ENCODE peak calls at places on chromosomes 4 and X, in eight cellular contexts. M is lung, E is HFFc6, Q is AG09309, J is A549, Z is foreskin keratinocyte, B is right atrium auricular region, D is IMR-90. T is an unnamed sample.
A peak's percentile ranks its signal among the peaks of the same experiment; 100 is the strongest.

GRCh38 chrX:74450803-74451449 is 29.6 kb downstream of the SLC16A2 start:
- DNase-seq in B (no peak), Q (peak; percentile 84), J (peak; percentile 64), D (peak; percentile 94), M (no peak), E (peak; percentile 92), Z (peak; percentile 93), T (no peak)

GRCh38 chr4:170128219-170128804 is 38.6 kb upstream of the AADAT start:
- DNase-seq in E (no peak), J (no peak), B (no peak), Z (no peak), Q (no peak), M (no peak), D (no peak), T (no peak)

GRCh38 chr4:129261584-129261983 is 165.6 kb downstream of the C4orf33 start:
- DNase-seq in Z (no peak), Q (no peak), B (no peak), D (no peak), M (no peak), E (no peak), J (no peak), T (no peak)

GRCh38 chr4:139617702-139618490 is 47.7 kb upstream of the MGST2 start:
- DNase-seq in Z (no peak), J (peak; percentile 37), E (no peak), Q (no peak), B (no peak), M (no peak), D (no peak), T (no peak)

GRCh38 chrX:82677281-82677680 is 830.8 kb upstream of the POU3F4 start:
- DNase-seq in D (no peak), E (no peak), B (no peak), M (no peak), Z (no peak), Q (no peak), J (no peak), T (no peak)

GRCh38 chr4:152364383-152364782 is 171.5 kb downstream of the FBXW7 start:
- DNase-seq in J (no peak), D (no peak), Z (no peak), Q (no peak), B (no peak), M (no peak), E (no peak), T (no peak)

GRCh38 chr4:1136028-1136427 is 22.7 kb upstream of the RNF212 start:
- DNase-seq in Z (no peak), E (no peak), Q (no peak), B (no peak), D (no peak), M (no peak), J (no peak), T (no peak)

GRCh38 chr4:147578057-147578476 is 39.1 kb upstream of the TMEM184C start:
- DNase-seq in E (peak; percentile 93), J (peak; percentile 84), M (no peak), Z (peak; percentile 96), D (peak; percentile 99), Q (peak; percentile 88), B (no peak), T (peak; percentile 70)

GRCh38 chrX:114626323-114626722 is 42.4 kb downstream of the HTR2C start:
- DNase-seq in E (peak; percentile 1), Q (no peak), B (no peak), D (peak; percentile 3), M (no peak), Z (peak; percentile 13), J (peak; percentile 13), T (peak; percentile 10)
- TF ChIP-seq CTCF in E (peak; percentile 68), Q (peak; percentile 37), B (peak; percentile 49), D (peak; percentile 19), M (no peak), Z (peak; percentile 57), J (peak; percentile 31), T (peak; percentile 45)

DNA sequence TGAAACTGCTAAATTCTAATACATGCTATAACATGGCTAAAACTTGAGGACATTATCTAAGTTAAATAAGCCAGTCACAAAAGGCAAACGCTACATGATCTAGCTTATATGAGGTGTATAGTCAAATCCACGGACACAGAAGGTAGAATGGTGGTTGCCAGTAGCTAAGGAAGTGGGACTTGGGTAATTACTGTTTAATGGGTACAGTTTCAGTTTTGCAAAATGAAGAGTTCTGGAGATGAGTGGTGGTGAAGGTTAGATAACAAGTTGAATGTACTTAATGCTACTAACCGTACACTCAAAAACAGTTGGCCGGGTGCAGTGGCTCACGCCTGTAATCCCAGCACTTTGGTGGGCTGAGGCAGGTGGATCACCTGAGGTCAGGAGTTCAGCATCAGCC is 644.5 kb upstream of the DIPK2B start:
- DNase-seq in J (no peak), D (no peak), E (no peak), M (no peak), Z (no peak), B (no peak), Q (no peak), T (no peak)
- TF ChIP-seq CTCF in J (no peak), D (no peak), E (no peak), M (no peak), Z (no peak), B (no peak), Q (no peak), T (no peak)

DNA sequence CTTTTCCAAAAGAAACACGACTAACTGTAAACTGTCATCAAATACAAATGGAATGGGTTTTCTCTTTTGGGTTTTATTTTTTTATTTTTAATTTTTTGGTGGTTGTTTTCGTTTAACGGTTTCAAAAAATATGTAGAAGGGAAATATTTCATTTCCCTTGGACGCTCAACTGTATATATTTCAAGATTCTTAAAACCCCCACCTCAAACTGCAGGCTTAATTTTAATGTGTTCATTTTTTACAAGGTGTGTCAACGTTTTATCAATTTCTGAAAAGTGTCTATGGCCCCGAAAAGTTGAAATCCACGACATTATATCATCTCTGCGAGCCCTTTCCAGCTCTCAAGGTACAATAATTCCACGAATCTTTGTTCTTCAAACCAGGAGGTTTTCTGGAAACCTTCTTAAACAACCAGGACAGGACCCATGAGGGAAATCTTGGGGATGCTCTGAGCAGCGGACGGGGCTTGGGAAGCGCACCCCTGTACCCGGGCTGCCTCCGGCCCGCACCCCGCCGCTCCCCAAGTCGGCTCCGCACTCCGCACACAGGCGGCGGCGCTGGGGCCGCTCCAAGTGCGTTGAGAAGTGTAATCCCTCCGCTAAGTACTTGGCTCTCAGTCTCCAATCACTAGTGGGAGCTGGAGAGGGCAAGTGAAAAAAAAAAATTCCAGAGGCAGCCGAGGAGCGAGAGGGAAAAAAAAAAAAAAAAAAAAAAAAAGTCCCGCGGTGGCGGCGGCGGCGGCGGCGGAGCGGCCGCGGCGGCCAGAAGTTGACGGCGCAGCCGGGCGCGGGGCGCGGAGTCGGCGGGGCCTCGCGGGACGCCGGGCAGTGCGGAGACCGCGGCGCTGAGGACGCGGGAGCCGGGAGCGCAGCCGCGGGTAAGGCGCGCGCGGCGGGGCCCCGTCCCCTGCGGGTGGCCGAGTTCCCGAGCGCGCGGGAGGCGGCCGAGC is at the start of gene BMPR1B:
- DNase-seq in J (peak; percentile 84), D (peak; percentile 67), Z (peak; percentile 58), M (no peak), B (no peak), Q (peak; percentile 35), E (peak; percentile 5), T (peak; percentile 28)
- TF ChIP-seq CTCF in J (peak; percentile 4), D (peak; percentile 21), Z (no peak), M (no peak), B (no peak), Q (peak; percentile 29), E (no peak), T (no peak)

DNA sequence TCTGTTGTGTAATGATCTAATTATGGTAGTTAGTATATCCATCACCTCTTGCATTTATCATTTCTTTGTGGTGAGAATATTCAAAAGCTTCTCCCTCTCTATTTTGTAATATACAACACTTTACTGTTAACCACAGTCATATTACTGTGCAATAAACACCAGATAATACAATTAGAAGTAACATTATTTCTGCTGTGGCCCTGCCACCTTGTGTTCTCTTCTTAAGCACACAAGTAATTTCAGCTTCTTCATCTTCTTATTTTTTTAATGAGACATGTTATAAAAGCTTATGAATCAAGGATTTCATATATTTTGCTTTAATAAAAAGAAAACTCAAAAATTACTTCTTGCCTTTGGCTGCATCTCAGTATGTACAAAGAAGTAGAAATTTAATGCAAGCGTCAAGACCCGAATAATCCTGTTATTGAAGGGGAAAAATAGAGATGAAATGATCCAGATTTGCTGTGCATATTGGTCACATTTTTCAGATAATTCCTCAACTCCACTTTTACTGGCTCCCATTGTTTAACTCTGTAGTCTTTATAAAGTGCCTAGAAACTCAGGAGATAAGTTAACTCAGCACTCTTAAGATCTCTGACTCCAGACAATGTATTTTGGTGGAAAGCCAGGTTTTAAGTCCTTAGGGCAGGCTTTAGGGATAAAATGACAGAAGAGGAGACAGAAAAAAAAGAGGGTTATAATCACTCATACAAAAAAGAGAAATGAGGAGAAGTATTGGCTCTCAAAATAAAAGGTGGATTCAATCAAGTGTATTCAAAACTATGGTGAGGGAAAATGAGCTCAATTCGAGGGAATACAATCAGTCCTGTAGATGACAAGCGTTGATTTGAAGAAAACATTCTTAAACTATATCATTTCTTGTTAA is 675.0 kb upstream of the INTU start:
- DNase-seq in Q (peak; percentile 41), Z (no peak), M (no peak), E (peak; percentile 11), D (peak; percentile 52), J (no peak), B (no peak), T (no peak)
- TF ChIP-seq CTCF in Q (peak; percentile 35), Z (peak; percentile 56), M (no peak), E (peak; percentile 64), D (peak; percentile 48), J (no peak), B (peak; percentile 45), T (no peak)

T was measured in Calu3.